ENCODE peak calls at places on chromosomes 2 and 18, in ten cellular contexts. One of them, this sample, is unnamed.

GRCh38 chr2:1799174-1799573 is 54.9 kb upstream of the PXDN start:
- DNase-seq in neural progenitor cell: no peak
- DNase-seq in GM23338: no peak
- DNase-seq in IMR-90: no peak
- DNase-seq in PC-3: no peak
- DNase-seq in adrenal gland: no peak
- DNase-seq in tibial nerve: no peak
- DNase-seq in type B pancreatic cell: no peak
- DNase-seq in A549: no peak
- DNase-seq in lower lobe of right lung: no peak
- DNase-seq in this sample: no peak

GRCh38 chr18:74791501-74792188 is 194.0 kb downstream of the ZNF407 start:
- DNase-seq in neural progenitor cell: no peak
- DNase-seq in GM23338: no peak
- DNase-seq in IMR-90: no peak
- DNase-seq in PC-3: no peak
- DNase-seq in adrenal gland: no peak
- DNase-seq in tibial nerve: no peak
- DNase-seq in type B pancreatic cell: no peak
- DNase-seq in A549: no peak
- DNase-seq in lower lobe of right lung: no peak
- DNase-seq in this sample: no peak

GRCh38 chr2:102686479-102687439 is 67.4 kb downstream of the SLC9A2 start:
- DNase-seq in neural progenitor cell: no peak
- DNase-seq in GM23338: no peak
- DNase-seq in IMR-90: no peak
- DNase-seq in PC-3: no peak
- DNase-seq in adrenal gland: no peak
- DNase-seq in tibial nerve: no peak
- DNase-seq in type B pancreatic cell: no peak
- DNase-seq in A549: no peak
- DNase-seq in lower lobe of right lung: no peak
- DNase-seq in this sample: no peak

GRCh38 chr2:72210470-72210869 is 62.8 kb upstream of the CYP26B1 start:
- DNase-seq in neural progenitor cell: no peak
- DNase-seq in GM23338: no peak
- DNase-seq in IMR-90: no peak
- DNase-seq in PC-3: peak; percentile 46
- DNase-seq in adrenal gland: no peak
- DNase-seq in tibial nerve: no peak
- DNase-seq in type B pancreatic cell: no peak
- DNase-seq in A549: no peak
- DNase-seq in lower lobe of right lung: no peak
- DNase-seq in this sample: no peak

GRCh38 chr2:133475610-133476009 is 92.7 kb downstream of the NCKAP5 start:
- DNase-seq in neural progenitor cell: no peak
- DNase-seq in GM23338: no peak
- DNase-seq in IMR-90: peak; percentile 8
- DNase-seq in PC-3: peak; percentile 55
- DNase-seq in adrenal gland: no peak
- DNase-seq in tibial nerve: no peak
- DNase-seq in type B pancreatic cell: no peak
- DNase-seq in A549: no peak
- DNase-seq in lower lobe of right lung: no peak
- DNase-seq in this sample: no peak

GRCh38 chr2:75476778-75477177 is 84.0 kb downstream of the EVA1A start:
- DNase-seq in neural progenitor cell: peak; percentile 31
- DNase-seq in GM23338: no peak
- DNase-seq in IMR-90: peak; percentile 59
- DNase-seq in PC-3: no peak
- DNase-seq in adrenal gland: no peak
- DNase-seq in tibial nerve: no peak
- DNase-seq in type B pancreatic cell: no peak
- DNase-seq in A549: no peak
- DNase-seq in lower lobe of right lung: no peak
- DNase-seq in this sample: no peak

GRCh38 chr2:83859553-83859952 is 599.5 kb downstream of the SUCLG1 start:
- DNase-seq in neural progenitor cell: no peak
- DNase-seq in GM23338: no peak
- DNase-seq in IMR-90: no peak
- DNase-seq in PC-3: no peak
- DNase-seq in adrenal gland: no peak
- DNase-seq in tibial nerve: no peak
- DNase-seq in type B pancreatic cell: no peak
- DNase-seq in A549: no peak
- DNase-seq in lower lobe of right lung: no peak
- DNase-seq in this sample: no peak

GRCh38 chr18:46156124-46156745 is 52.0 kb downstream of the HAUS1 start:
- DNase-seq in neural progenitor cell: no peak
- DNase-seq in GM23338: no peak
- DNase-seq in IMR-90: no peak
- DNase-seq in PC-3: no peak
- DNase-seq in adrenal gland: no peak
- DNase-seq in tibial nerve: no peak
- DNase-seq in type B pancreatic cell: no peak
- DNase-seq in A549: no peak
- DNase-seq in lower lobe of right lung: no peak
- DNase-seq in this sample: no peak

GRCh38 chr2:157782057-157782845 is 93.9 kb downstream of the ACVR1 start:
- DNase-seq in neural progenitor cell: no peak
- DNase-seq in GM23338: peak; percentile 45
- DNase-seq in IMR-90: peak; percentile 32
- DNase-seq in PC-3: peak; percentile 7
- DNase-seq in adrenal gland: no peak
- DNase-seq in tibial nerve: no peak
- DNase-seq in type B pancreatic cell: no peak
- DNase-seq in A549: no peak
- DNase-seq in lower lobe of right lung: no peak
- DNase-seq in this sample: no peak

GRCh38 chr18:13608791-13609552 is 117.4 kb downstream of the FAM210A start:
- DNase-seq in neural progenitor cell: no peak
- DNase-seq in GM23338: no peak
- DNase-seq in IMR-90: no peak
- DNase-seq in PC-3: no peak
- DNase-seq in adrenal gland: no peak
- DNase-seq in tibial nerve: no peak
- DNase-seq in type B pancreatic cell: no peak
- DNase-seq in A549: no peak
- DNase-seq in lower lobe of right lung: no peak
- DNase-seq in this sample: no peak

GRCh38 chr2:70684846-70685622 is 83.0 kb downstream of the ADD2 start:
- DNase-seq in neural progenitor cell: no peak
- DNase-seq in GM23338: no peak
- DNase-seq in IMR-90: no peak
- DNase-seq in PC-3: peak; percentile 7
- DNase-seq in adrenal gland: no peak
- DNase-seq in tibial nerve: no peak
- DNase-seq in type B pancreatic cell: no peak
- DNase-seq in A549: no peak
- DNase-seq in lower lobe of right lung: no peak
- DNase-seq in this sample: no peak

GRCh38 chr18:45562567-45563479 is 52.5 kb upstream of the SLC14A2 start:
- DNase-seq in neural progenitor cell: no peak
- DNase-seq in GM23338: no peak
- DNase-seq in IMR-90: no peak
- DNase-seq in PC-3: no peak
- DNase-seq in adrenal gland: peak; percentile 32
- DNase-seq in tibial nerve: peak; percentile 68
- DNase-seq in type B pancreatic cell: no peak
- DNase-seq in A549: no peak
- DNase-seq in lower lobe of right lung: no peak
- DNase-seq in this sample: no peak

GRCh38 chr18:12569791-12570190 is 88.1 kb downstream of the SPIRE1 start:
- DNase-seq in neural progenitor cell: no peak
- DNase-seq in GM23338: no peak
- DNase-seq in IMR-90: no peak
- DNase-seq in PC-3: no peak
- DNase-seq in adrenal gland: no peak
- DNase-seq in tibial nerve: no peak
- DNase-seq in type B pancreatic cell: no peak
- DNase-seq in A549: no peak
- DNase-seq in lower lobe of right lung: no peak
- DNase-seq in this sample: no peak

DNA sequence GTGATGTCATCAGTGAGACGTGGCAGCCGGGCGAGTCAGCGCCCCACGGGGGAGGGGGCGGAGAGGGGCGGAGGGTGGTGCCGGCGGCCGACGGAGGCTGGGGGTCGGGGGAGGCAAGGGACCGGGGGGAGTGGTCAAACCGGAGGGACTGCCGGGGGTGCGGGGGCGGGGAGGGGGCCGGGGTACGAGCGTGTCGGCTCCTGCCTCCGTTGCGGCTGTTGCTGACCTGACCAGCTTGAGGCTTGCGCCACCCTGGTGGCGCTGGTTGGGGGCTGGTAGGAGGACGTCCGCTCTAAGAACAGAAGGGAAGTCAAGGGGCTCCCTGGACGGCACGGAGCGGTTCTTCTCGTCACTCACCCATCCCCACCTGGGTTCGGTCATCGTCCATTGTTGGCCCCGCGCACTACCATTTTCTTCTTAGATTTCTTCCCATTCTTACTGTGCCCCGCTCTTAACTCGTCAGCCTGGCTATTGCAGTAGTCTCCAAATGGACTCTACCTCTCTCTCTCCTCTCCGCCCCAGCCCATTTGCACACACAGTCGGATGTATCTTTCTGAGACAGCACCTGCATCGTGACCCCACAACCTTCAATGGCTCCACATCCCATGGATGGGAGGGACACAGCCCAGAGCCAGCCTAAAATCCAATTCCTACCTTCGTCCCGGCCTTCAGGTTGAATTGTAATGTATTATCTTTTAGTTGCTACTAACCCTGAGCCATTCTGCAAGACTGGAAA is 702 bp upstream of the RAB1A start:
- DNase-seq in neural progenitor cell: no peak
- DNase-seq in GM23338: no peak
- DNase-seq in IMR-90: no peak
- DNase-seq in PC-3: no peak
- DNase-seq in adrenal gland: no peak
- DNase-seq in tibial nerve: no peak
- DNase-seq in type B pancreatic cell: no peak
- DNase-seq in A549: no peak
- DNase-seq in lower lobe of right lung: no peak
- DNase-seq in this sample: no peak
- TF ChIP-seq CTCF in neural progenitor cell: no peak
- TF ChIP-seq CTCF in GM23338: peak; percentile 3
- TF ChIP-seq CTCF in IMR-90: no peak
- TF ChIP-seq CTCF in PC-3: no peak
- TF ChIP-seq CTCF in adrenal gland: no peak
- TF ChIP-seq CTCF in tibial nerve: no peak
- TF ChIP-seq CTCF in type B pancreatic cell: peak; percentile 3
- TF ChIP-seq CTCF in A549: peak; percentile 18
- TF ChIP-seq CTCF in lower lobe of right lung: peak; percentile 19
- TF ChIP-seq CTCF in this sample: no peak

GRCh38 chr2:239735131-239735828 is 289.9 kb downstream of the NDUFA10 start:
- DNase-seq in neural progenitor cell: peak; percentile 78
- DNase-seq in GM23338: peak; percentile 41
- DNase-seq in IMR-90: no peak
- DNase-seq in PC-3: no peak
- DNase-seq in adrenal gland: no peak
- DNase-seq in tibial nerve: no peak
- DNase-seq in type B pancreatic cell: no peak
- DNase-seq in A549: no peak
- DNase-seq in lower lobe of right lung: peak; percentile 29
- DNase-seq in this sample: peak; percentile 47
- TF ChIP-seq CTCF in neural progenitor cell: no peak
- TF ChIP-seq CTCF in GM23338: no peak
- TF ChIP-seq CTCF in IMR-90: no peak
- TF ChIP-seq CTCF in PC-3: no peak
- TF ChIP-seq CTCF in adrenal gland: no peak
- TF ChIP-seq CTCF in tibial nerve: no peak
- TF ChIP-seq CTCF in type B pancreatic cell: peak; percentile 53
- TF ChIP-seq CTCF in A549: no peak
- TF ChIP-seq CTCF in lower lobe of right lung: no peak
- TF ChIP-seq CTCF in this sample: no peak

GRCh38 chr18:48105317-48105716 is 174.9 kb upstream of the SMAD2 start:
- DNase-seq in neural progenitor cell: no peak
- DNase-seq in GM23338: peak; percentile 36
- DNase-seq in IMR-90: no peak
- DNase-seq in PC-3: no peak
- DNase-seq in adrenal gland: no peak
- DNase-seq in tibial nerve: no peak
- DNase-seq in type B pancreatic cell: no peak
- DNase-seq in A549: no peak
- DNase-seq in lower lobe of right lung: no peak
- DNase-seq in this sample: no peak
- TF ChIP-seq CTCF in neural progenitor cell: peak; percentile 16
- TF ChIP-seq CTCF in GM23338: peak; percentile 64
- TF ChIP-seq CTCF in IMR-90: no peak
- TF ChIP-seq CTCF in PC-3: peak; percentile 19
- TF ChIP-seq CTCF in adrenal gland: no peak
- TF ChIP-seq CTCF in tibial nerve: no peak
- TF ChIP-seq CTCF in type B pancreatic cell: no peak
- TF ChIP-seq CTCF in A549: no peak
- TF ChIP-seq CTCF in lower lobe of right lung: no peak
- TF ChIP-seq CTCF in this sample: no peak

GRCh38 chr2:146523218-146523617 is 1321.6 kb upstream of the ACVR2A start:
- DNase-seq in neural progenitor cell: no peak
- DNase-seq in GM23338: peak; percentile 18
- DNase-seq in IMR-90: peak; percentile 9
- DNase-seq in PC-3: peak; percentile 59
- DNase-seq in adrenal gland: no peak
- DNase-seq in tibial nerve: no peak
- DNase-seq in type B pancreatic cell: no peak
- DNase-seq in A549: no peak
- DNase-seq in lower lobe of right lung: no peak
- DNase-seq in this sample: no peak
- TF ChIP-seq CTCF in neural progenitor cell: peak; percentile 56
- TF ChIP-seq CTCF in GM23338: no peak
- TF ChIP-seq CTCF in IMR-90: peak; percentile 39
- TF ChIP-seq CTCF in PC-3: peak; percentile 69
- TF ChIP-seq CTCF in adrenal gland: no peak
- TF ChIP-seq CTCF in tibial nerve: peak; percentile 38
- TF ChIP-seq CTCF in type B pancreatic cell: peak; percentile 74
- TF ChIP-seq CTCF in A549: peak; percentile 49
- TF ChIP-seq CTCF in lower lobe of right lung: peak; percentile 20
- TF ChIP-seq CTCF in this sample: peak; percentile 26

DNA sequence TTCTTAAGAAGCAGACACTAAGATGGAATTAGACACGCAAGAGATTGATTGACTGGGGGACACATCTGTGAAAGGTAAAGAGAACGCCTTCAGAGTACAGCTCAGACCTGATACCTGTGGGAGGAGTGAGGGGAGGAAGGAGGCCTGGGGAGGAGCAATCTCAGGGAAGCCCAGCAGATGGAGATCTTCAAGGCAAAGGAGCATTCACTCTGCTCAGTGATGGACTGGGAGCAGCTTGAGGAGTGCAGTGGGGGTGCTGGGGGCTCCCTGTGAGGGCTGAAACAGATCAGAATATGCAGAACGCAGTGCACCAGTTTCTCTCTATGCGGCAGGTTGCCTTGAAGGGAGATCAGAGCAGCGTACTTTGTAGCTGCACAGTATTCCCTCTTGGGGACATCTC is 103.7 kb upstream of the ATP8B1 start:
- DNase-seq in neural progenitor cell: peak; percentile 22
- DNase-seq in GM23338: peak; percentile 38
- DNase-seq in IMR-90: no peak
- DNase-seq in PC-3: peak; percentile 18
- DNase-seq in adrenal gland: no peak
- DNase-seq in tibial nerve: no peak
- DNase-seq in type B pancreatic cell: no peak
- DNase-seq in A549: peak; percentile 10
- DNase-seq in lower lobe of right lung: no peak
- DNase-seq in this sample: no peak
- TF ChIP-seq CTCF in neural progenitor cell: peak; percentile 21
- TF ChIP-seq CTCF in GM23338: peak; percentile 42
- TF ChIP-seq CTCF in IMR-90: no peak
- TF ChIP-seq CTCF in PC-3: peak; percentile 37
- TF ChIP-seq CTCF in adrenal gland: no peak
- TF ChIP-seq CTCF in tibial nerve: no peak
- TF ChIP-seq CTCF in type B pancreatic cell: peak; percentile 16
- TF ChIP-seq CTCF in A549: no peak
- TF ChIP-seq CTCF in lower lobe of right lung: no peak
- TF ChIP-seq CTCF in this sample: no peak